ENCODE peak calls at places on chromosomes 1 and 21, in ten cellular contexts. G is brain microvascular endothelial cell, K is left ventricle myocardium inferior, T is IMR-90, U is left lung, O is A673, N is MM.1S, L is bronchial epithelial cell, W is heart right ventricle, H is epithelial cell of esophagus. Z is an unnamed sample.
A peak's percentile ranks its signal among the peaks of the same experiment; 100 is the strongest.

GRCh38 chr1:155069551-155070391 is 6.2 kb downstream of the EFNA4 start:
- DNase-seq in G (no peak), K (no peak), T (no peak), U (no peak), O (no peak), N (no peak), L (no peak), W (no peak), H (no peak), Z (no peak)

GRCh38 chr1:206803221-206803730 is 31.0 kb upstream of the IL10 start:
- DNase-seq in G (no peak), K (no peak), T (no peak), U (no peak), O (peak; percentile 19), N (peak; percentile 86), L (no peak), W (no peak), H (no peak), Z (peak; percentile 94)

GRCh38 chr1:221567859-221568507 is 173.9 kb downstream of the DUSP10 start:
- DNase-seq in G (no peak), K (no peak), T (peak; percentile 33), U (no peak), O (no peak), N (no peak), L (no peak), W (no peak), H (no peak), Z (no peak)

GRCh38 chr21:46142581-46143473 is 12.6 kb downstream of the FTCD start:
- DNase-seq in G (no peak), K (no peak), T (no peak), U (no peak), O (no peak), N (no peak), L (no peak), W (no peak), H (no peak), Z (no peak)

GRCh38 chr1:116207126-116207735 is 96.0 kb downstream of the MAB21L3 start:
- DNase-seq in G (no peak), K (no peak), T (no peak), U (no peak), O (no peak), N (no peak), L (no peak), W (no peak), H (no peak), Z (no peak)

GRCh38 chr1:26044971-26045711 is 777 bp downstream of the SLC30A2 start:
- DNase-seq in G (no peak), K (peak; percentile 39), T (no peak), U (no peak), O (no peak), N (no peak), L (no peak), W (no peak), H (no peak), Z (no peak)

GRCh38 chr1:244211559-244211944 is 160.5 kb downstream of the ZBTB18 start:
- DNase-seq in G (no peak), K (no peak), T (peak; percentile 13), U (no peak), O (no peak), N (no peak), L (peak; percentile 42), W (no peak), H (peak; percentile 58), Z (no peak)

GRCh38 chr1:10068605-10069294 is 36.0 kb downstream of the UBE4B start:
- DNase-seq in G (no peak), K (no peak), T (peak; percentile 47), U (no peak), O (no peak), N (no peak), L (peak; percentile 54), W (no peak), H (peak; percentile 42), Z (no peak)

GRCh38 chr1:170133663-170134062 is 12.1 kb upstream of the NTMT2 start:
- DNase-seq in G (no peak), K (no peak), T (no peak), U (no peak), O (no peak), N (no peak), L (no peak), W (no peak), H (no peak), Z (no peak)

GRCh38 chr1:170131984-170132383 is 13.8 kb upstream of the NTMT2 start:
- DNase-seq in G (no peak), K (no peak), T (no peak), U (no peak), O (no peak), N (no peak), L (no peak), W (no peak), H (no peak), Z (no peak)

GRCh38 chr1:170134126-170134525 is 11.6 kb upstream of the NTMT2 start:
- DNase-seq in G (no peak), K (no peak), T (no peak), U (no peak), O (no peak), N (no peak), L (no peak), W (no peak), H (no peak), Z (no peak)

GRCh38 chr1:170131450-170131849 is 14.3 kb upstream of the NTMT2 start:
- DNase-seq in G (no peak), K (no peak), T (no peak), U (no peak), O (no peak), N (no peak), L (no peak), W (no peak), H (no peak), Z (no peak)

GRCh38 chr1:170134606-170135005 is 11.2 kb upstream of the NTMT2 start:
- DNase-seq in G (no peak), K (no peak), T (no peak), U (no peak), O (no peak), N (no peak), L (no peak), W (no peak), H (no peak), Z (no peak)
- TF ChIP-seq CTCF in G (no peak), K (no peak), T (no peak), U (no peak), O (no peak), N (no peak), L (no peak), W (no peak), H (no peak), Z (no peak)

DNA sequence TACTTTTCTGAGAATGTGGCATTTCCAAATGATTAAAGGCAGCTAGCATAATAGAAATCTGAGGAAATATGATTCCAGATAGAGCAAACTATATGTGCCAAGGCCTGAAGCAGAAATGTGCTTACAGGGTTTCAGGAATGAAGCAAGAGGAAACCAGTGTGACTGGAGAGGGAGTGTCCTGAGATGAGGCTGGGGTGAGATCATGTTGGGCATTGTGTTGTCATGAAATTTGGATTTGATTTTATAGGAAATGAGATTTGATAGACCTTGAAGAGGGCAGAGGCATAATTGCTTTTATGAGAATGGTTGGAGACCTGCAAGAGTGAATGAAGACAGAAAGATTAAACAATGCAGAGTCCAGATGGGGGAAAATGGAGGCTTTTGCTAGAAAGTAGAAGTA is 338.1 kb upstream of the SNX7 start:
- DNase-seq in G (peak; percentile 74), K (no peak), T (peak; percentile 82), U (no peak), O (peak; percentile 90), N (no peak), L (peak; percentile 97), W (no peak), H (peak; percentile 96), Z (no peak)
- H3K4me3 ChIP-seq in G (no peak overlapping the region), K (no peak overlapping the region), T (no peak overlapping the region), U (no peak overlapping the region), O (no peak overlapping the region), N (no peak overlapping the region), L (no peak overlapping the region), W (no peak overlapping the region), H (no peak overlapping the region), Z (no peak overlapping the region)

GRCh38 chr1:242002528-242002927 is 3.6 kb upstream of the MAP1LC3C start:
- DNase-seq in G (no peak), K (no peak), T (no peak), U (no peak), O (no peak), N (no peak), L (no peak), W (no peak), H (no peak), Z (no peak)

GRCh38 chr1:241997401-241997800 is 1.5 kb downstream of the MAP1LC3C start:
- DNase-seq in G (no peak), K (no peak), T (no peak), U (no peak), O (no peak), N (no peak), L (no peak), W (no peak), H (no peak), Z (no peak)

GRCh38 chr1:242002072-242002471 is 3.2 kb upstream of the MAP1LC3C start:
- DNase-seq in G (no peak), K (no peak), T (no peak), U (no peak), O (no peak), N (no peak), L (no peak), W (no peak), H (no peak), Z (no peak)

GRCh38 chr1:241998950-241999495 is at the start of gene MAP1LC3C:
- DNase-seq in G (no peak), K (no peak), T (no peak), U (no peak), O (no peak), N (no peak), L (no peak), W (no peak), H (no peak), Z (no peak)

DNA sequence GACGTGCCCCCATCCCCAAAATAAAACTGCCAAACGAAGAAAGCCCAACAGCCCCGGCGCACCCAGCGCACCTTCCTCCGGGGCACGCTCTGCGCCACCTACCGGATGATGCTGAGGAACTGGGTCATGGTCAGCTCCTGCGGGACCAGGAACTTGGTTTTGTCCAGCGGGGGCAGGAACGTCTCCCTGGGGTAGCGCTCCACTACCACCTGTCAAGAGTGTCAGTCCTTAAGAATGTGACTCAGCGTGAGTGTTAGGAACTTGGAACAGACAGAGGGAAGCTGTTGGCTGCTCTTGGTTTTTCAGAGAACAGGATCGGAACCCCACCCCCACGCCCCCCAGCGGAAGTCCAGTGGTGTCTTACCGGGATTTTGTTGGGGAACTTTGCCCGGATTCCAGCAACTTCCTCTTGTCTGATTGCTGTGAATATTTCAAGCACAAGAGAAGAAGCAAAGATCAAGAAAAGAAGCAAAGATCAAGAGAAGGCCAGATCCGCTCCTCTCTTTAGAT is 431 bp downstream of the MAP1LC3C start:
- DNase-seq in G (peak; percentile 64), K (peak; percentile 74), T (peak; percentile 73), U (peak; percentile 78), O (peak; percentile 46), N (no peak), L (peak; percentile 67), W (peak; percentile 81), H (peak; percentile 75), Z (no peak)
- TF ChIP-seq CTCF in G (peak; percentile 85), K (peak; percentile 69), T (peak; percentile 42), U (peak; percentile 56), O (peak; percentile 68), N (peak; percentile 29), L (peak; percentile 47), W (peak; percentile 53), H (peak; percentile 45), Z (peak; percentile 69)

DNA sequence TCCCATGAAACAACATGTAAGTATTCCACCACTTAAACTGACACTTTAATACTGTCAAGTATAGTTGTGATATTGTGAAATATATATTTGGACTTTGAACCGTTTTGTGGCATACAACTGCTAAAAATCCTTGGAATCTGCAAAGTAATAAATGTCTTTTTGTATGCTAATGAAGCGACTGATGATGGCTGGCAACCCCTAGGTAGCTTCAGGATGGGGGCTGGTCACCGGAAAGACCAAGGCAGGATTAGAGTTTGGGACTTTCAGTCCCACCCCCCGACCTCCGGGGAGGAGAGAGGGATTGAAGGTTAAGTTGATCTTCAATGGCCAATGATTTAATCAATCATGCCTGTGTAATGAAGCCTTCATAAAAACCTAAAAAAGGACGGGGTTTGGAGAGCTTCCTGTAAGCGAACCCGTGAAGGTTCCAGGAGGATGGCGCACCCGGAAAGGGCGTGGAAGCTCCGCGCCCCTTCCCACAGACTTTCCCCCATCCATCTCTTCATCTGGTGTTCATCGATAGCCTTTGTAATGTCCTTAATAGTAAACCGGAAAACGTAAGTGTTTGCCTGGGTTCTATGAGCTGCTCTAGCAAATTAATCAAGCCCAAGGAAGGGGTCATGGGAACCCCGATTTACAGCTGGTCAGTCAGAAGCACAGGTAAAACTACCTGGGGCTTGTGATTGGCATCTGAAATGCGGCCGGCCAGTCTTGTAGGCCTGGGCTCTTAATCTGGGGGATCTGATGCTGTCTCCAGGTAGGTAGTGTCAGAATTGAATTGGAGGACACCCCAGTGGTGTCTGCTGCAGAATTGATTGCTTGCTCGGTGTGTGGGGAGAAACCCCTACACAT is 1.8 kb upstream of the ZNF281 start:
- DNase-seq in G (no peak), K (no peak), T (no peak), U (no peak), O (no peak), N (no peak), L (no peak), W (no peak), H (no peak), Z (no peak)
- H3K4me3 ChIP-seq in G (no peak overlapping the region), K (no peak overlapping the region), T (no peak overlapping the region), U (no peak overlapping the region), O (no peak overlapping the region), N (no peak overlapping the region), L (no peak overlapping the region), W (no peak overlapping the region), H (no peak overlapping the region), Z (no peak overlapping the region)

Z was measured in GM12864.